ENCODE peak calls at places on chromosomes 7 and 10, in five cellular contexts. Z is NCI-H1105 treated with DMSO at 0.1 percent for 48 hours, J is ACHN, R is ureter, K is HepG2. D is an unnamed sample.

GRCh38 chr10:30059209-30060107 is at the start of gene JCAD:
- DNase-seq in J (peak; percentile 45), Z (no peak), R (peak; percentile 78), K (no peak), D (peak; percentile 81)

GRCh38 chr7:100544949-100545635 is 6.1 kb downstream of the AGFG2 start:
- DNase-seq in K (peak; percentile 86), J (no peak), R (no peak), Z (no peak), D (no peak)

GRCh38 chr7:37571806-37572205 is 111.8 kb upstream of the GPR141 start:
- DNase-seq in K (no peak), R (no peak), Z (no peak), J (no peak), D (no peak)

GRCh38 chr10:98268694-98269386 is 846 bp upstream of the LOXL4 start:
- DNase-seq in K (peak; percentile 72), Z (no peak), J (peak; percentile 75), R (no peak), D (no peak)

GRCh38 chr7:87599336-87599735 is 1.3 kb downstream of the ABCB1 start:
- DNase-seq in Z (no peak), J (peak; percentile 17), K (peak; percentile 77), R (no peak), D (peak; percentile 50)

GRCh38 chr10:48456808-48457761 is 147.8 kb downstream of the ARHGAP22 start:
- DNase-seq in Z (no peak), R (peak; percentile 41), K (no peak), J (no peak), D (peak; percentile 40)

GRCh38 chr10:77297370-77297692 is 340.3 kb downstream of the KCNMA1 start:
- DNase-seq in J (peak; percentile 64), K (no peak), Z (no peak), R (no peak), D (no peak)

GRCh38 chr10:29105516-29106215 is 183.2 kb upstream of the LYZL1 start:
- DNase-seq in J (no peak), R (no peak), K (peak; percentile 4), Z (no peak), D (no peak)

GRCh38 chr7:2399848-2400587 is 3.4 kb upstream of the CHST12 start:
- DNase-seq in R (peak; percentile 87), Z (peak; percentile 51), J (peak; percentile 93), K (peak; percentile 76), D (peak; percentile 74)

GRCh38 chr7:66076459-66077329 is 1.1 kb downstream of the ASL start:
- DNase-seq in J (no peak), K (peak; percentile 70), R (no peak), Z (no peak), D (peak; percentile 89)

GRCh38 chr7:85185355-85186082 is 1.3 kb downstream of the SEMA3D start:
- DNase-seq in K (no peak), R (peak; percentile 71), J (peak; percentile 16), Z (peak; percentile 37), D (no peak)

GRCh38 chr7:30076411-30076810 is 48.2 kb downstream of the PLEKHA8 start:
- DNase-seq in Z (no peak), J (no peak), K (no peak), R (no peak), D (no peak)

GRCh38 chr10:95818663-95819062 is 62.7 kb downstream of the ENTPD1 start:
- DNase-seq in K (peak; percentile 79), Z (no peak), J (peak; percentile 63), R (no peak), D (no peak)

GRCh38 chr10:77357611-77358010 is 280.0 kb downstream of the KCNMA1 start:
- DNase-seq in R (no peak), Z (no peak), K (no peak), J (peak; percentile 66), D (no peak)

GRCh38 chr10:124028700-124029487 is 64.5 kb downstream of the CHST15 start:
- DNase-seq in R (no peak), Z (no peak), K (no peak), J (no peak), D (no peak)

GRCh38 chr10:116038259-116038658 is 234.7 kb downstream of the GFRA1 start:
- DNase-seq in J (no peak), K (peak; percentile 37), Z (no peak), R (peak; percentile 62), D (peak; percentile 90)

GRCh38 chr10:100744136-100744979 is 1.0 kb upstream of the PAX2 start:
- DNase-seq in K (no peak), R (no peak), J (peak; percentile 70), Z (peak; percentile 20), D (no peak)

GRCh38 chr10:84331091-84331490 is 2.7 kb downstream of the CCSER2 start:
- DNase-seq in K (no peak), J (no peak), R (no peak), Z (no peak), D (no peak)

GRCh38 chr7:93921190-93921585 is 347 bp upstream of the GNG11 start:
- DNase-seq in J (no peak), R (no peak), Z (no peak), K (no peak), D (no peak)

GRCh38 chr10:68121862-68122261 is 12.6 kb downstream of the MYPN start:
- DNase-seq in J (no peak), R (no peak), K (no peak), Z (no peak), D (no peak)

GRCh38 chr7:48109848-48110663 is 21.0 kb downstream of the UPP1 start:
- DNase-seq in R (peak; percentile 92), J (peak; percentile 71), K (peak; percentile 56), Z (peak; percentile 59), D (peak; percentile 87)

GRCh38 chr7:31043035-31043434 is 9.1 kb upstream of the ADCYAP1R1 start:
- DNase-seq in Z (peak; percentile 13), J (no peak), K (no peak), R (no peak), D (no peak)

GRCh38 chr10:89342219-89342966 is 14.6 kb downstream of the IFIT3 start:
- DNase-seq in K (no peak), J (peak; percentile 36), Z (no peak), R (peak; percentile 80), D (no peak)

GRCh38 chr10:113126506-113127192 is 176.6 kb downstream of the TCF7L2 start:
- DNase-seq in J (peak; percentile 85), Z (peak; percentile 41), K (peak; percentile 15), R (peak; percentile 66), D (peak; percentile 78)

GRCh38 chr10:132520147-132520811 is 17.3 kb upstream of the INPP5A start:
- DNase-seq in J (no peak), K (no peak), Z (no peak), R (peak; percentile 69), D (peak; percentile 44)

GRCh38 chr7:32588657-32589056 is 93.4 kb downstream of the AVL9 start:
- DNase-seq in J (peak; percentile 68), Z (no peak), R (no peak), K (peak; percentile 36), D (no peak)

GRCh38 chr7:138388673-138389491 is 71.2 kb upstream of the TRIM24 start:
- DNase-seq in R (no peak), J (no peak), K (peak; percentile 98), Z (no peak), D (no peak)

GRCh38 chr7:122485841-122486240 is 181.3 kb upstream of the FEZF1 start:
- DNase-seq in R (no peak), J (no peak), Z (no peak), K (no peak), D (no peak)